ENCODE peak calls at places on chromosome 22, in ten cellular contexts. B is transverse colon, P is HCT116, J is breast epithelium, F is H1, A is GM23338, R is sigmoid colon, Z is spleen, E is HL-60, W is HepG2. X is an unnamed sample.

GRCh38 chr22:30047364-30047738 is 32.9 kb upstream of the HORMAD2 start:
- DNase-seq in B (no peak), F (no peak), A (peak; percentile 72), R (peak; percentile 13), W (no peak), J (no peak), Z (no peak), P (no peak), E (peak; percentile 57), X (no peak)

GRCh38 chr22:24175160-24175808 is 6.0 kb upstream of the SUSD2 start:
- DNase-seq in J (peak; percentile 61), B (peak; percentile 85), R (peak; percentile 94), F (peak; percentile 46), A (peak; percentile 91), W (peak; percentile 59), P (peak; percentile 31), Z (peak; percentile 93), E (peak; percentile 74), X (peak; percentile 83)

GRCh38 chr22:26624788-26625187 is 3.0 kb downstream of the CRYBA4 start:
- DNase-seq in J (no peak), B (no peak), F (no peak), E (no peak), W (no peak), R (no peak), P (no peak), Z (peak; percentile 57), A (no peak), X (no peak)

GRCh38 chr22:46828323-46829139 is 66.1 kb downstream of the TBC1D22A start:
- DNase-seq in A (no peak), F (no peak), Z (no peak), R (no peak), P (no peak), W (no peak), B (no peak), E (no peak), J (no peak), X (no peak)

GRCh38 chr22:26656896-26657851 is at the start of gene MIAT:
- DNase-seq in F (no peak), W (no peak), R (no peak), Z (peak; percentile 91), E (no peak), B (peak; percentile 64), A (peak; percentile 90), J (no peak), P (no peak), X (peak; percentile 40)

GRCh38 chr22:30046716-30047363 is 33.4 kb upstream of the HORMAD2 start:
- DNase-seq in P (no peak), J (no peak), A (no peak), Z (no peak), F (no peak), E (no peak), W (no peak), R (peak; percentile 55), B (no peak), X (no peak)

GRCh38 chr22:26585104-26585790 is 4.7 kb downstream of the TPST2 start:
- DNase-seq in A (no peak), R (peak; percentile 60), B (no peak), E (no peak), W (no peak), J (no peak), P (no peak), F (no peak), Z (peak; percentile 66), X (peak; percentile 45)

GRCh38 chr22:25939384-25939783 is 197.4 kb downstream of the MYO18B start:
- DNase-seq in R (no peak), A (no peak), Z (no peak), W (no peak), J (no peak), P (no peak), E (no peak), B (no peak), F (no peak), X (no peak)

GRCh38 chr22:35335468-35335867 is 35.8 kb downstream of the TOM1 start:
- DNase-seq in E (no peak), J (no peak), B (no peak), W (no peak), P (no peak), F (no peak), Z (no peak), R (no peak), A (no peak), X (no peak)

GRCh38 chr22:35335936-35336781 is 36.5 kb downstream of the TOM1 start:
- DNase-seq in B (no peak), F (no peak), P (no peak), J (no peak), A (no peak), W (no peak), E (no peak), Z (no peak), R (peak; percentile 56), X (peak; percentile 79)

GRCh38 chr22:35330258-35330861 is 30.7 kb downstream of the TOM1 start:
- DNase-seq in F (no peak), Z (peak; percentile 92), R (peak; percentile 98), B (peak; percentile 80), W (no peak), E (peak; percentile 95), A (no peak), J (no peak), P (no peak), X (peak; percentile 63)

GRCh38 chr22:35333220-35333619 is 33.5 kb downstream of the TOM1 start:
- DNase-seq in W (no peak), E (no peak), Z (no peak), A (no peak), P (no peak), J (no peak), R (no peak), B (no peak), F (no peak), X (no peak)

DNA sequence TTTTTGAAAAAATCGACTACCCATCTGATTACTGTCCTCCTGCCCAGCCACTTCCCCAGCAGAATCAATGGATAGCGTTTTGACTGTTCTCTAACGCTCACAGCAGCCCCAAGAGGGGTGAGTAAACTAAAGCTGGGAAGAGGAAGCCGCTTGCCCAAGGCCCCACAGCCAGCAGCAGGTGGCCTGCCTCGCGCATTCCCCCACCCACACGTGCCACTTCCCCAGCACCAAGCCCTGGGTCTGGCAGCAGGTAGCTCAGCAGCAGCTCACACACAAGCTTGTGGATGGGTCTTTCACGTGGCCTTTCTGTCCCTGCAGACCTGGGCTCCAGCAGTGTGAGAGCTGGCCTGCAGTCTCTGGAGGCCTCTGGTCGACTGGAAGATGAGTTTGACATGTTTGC is 34.3 kb downstream of the TOM1 start:
- DNase-seq in J (no peak), E (peak; percentile 91), F (no peak), P (no peak), R (no peak), A (no peak), Z (no peak), B (no peak), W (no peak), X (no peak)
- H3K27ac ChIP-seq in J (no peak overlapping the region), E (peak overlapping the region; percentile 52), F (no peak overlapping the region), P (no peak overlapping the region), R (no peak overlapping the region), A (no peak overlapping the region), Z (peak overlapping the region; percentile 28), B (no peak overlapping the region), W (no peak overlapping the region), X (no peak overlapping the region)

DNA sequence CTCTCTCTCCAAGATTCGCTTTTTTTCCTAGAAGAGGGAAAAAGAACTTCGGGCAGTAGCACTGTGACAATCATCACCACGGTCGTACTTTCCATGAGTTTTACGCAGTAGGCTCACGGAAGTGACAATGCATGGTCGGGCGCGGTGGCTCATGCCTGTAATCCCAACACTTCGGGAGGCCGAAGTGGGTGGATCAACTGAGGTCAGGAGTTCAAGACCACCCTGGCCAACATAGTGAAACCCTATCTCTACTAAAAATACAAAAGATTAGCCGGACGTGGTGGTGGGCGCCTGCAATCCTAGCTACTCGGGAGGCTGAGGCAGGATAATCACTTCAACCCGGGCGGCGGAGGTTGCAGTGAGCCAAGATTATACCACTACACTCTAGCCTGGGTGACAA is 23.4 kb downstream of the GRAP2 start:
- DNase-seq in R (no peak), Z (no peak), J (no peak), E (no peak), F (no peak), A (no peak), W (no peak), B (no peak), P (no peak), X (no peak)
- H3K4me3 ChIP-seq in R (no peak overlapping the region), Z (no peak overlapping the region), J (no peak overlapping the region), E (no peak overlapping the region), F (no peak overlapping the region), A (no peak overlapping the region), W (no peak overlapping the region), B (no peak overlapping the region), P (no peak overlapping the region), X (no peak overlapping the region)

GRCh38 chr22:41684194-41684593 is 4.5 kb downstream of the SNU13 start:
- DNase-seq in A (no peak), P (no peak), B (no peak), Z (no peak), R (no peak), W (no peak), E (no peak), J (no peak), F (no peak), X (no peak)

GRCh38 chr22:41681616-41682015 is 7.1 kb downstream of the SNU13 start:
- DNase-seq in E (no peak), A (no peak), Z (peak; percentile 60), J (no peak), P (no peak), B (no peak), F (no peak), R (peak; percentile 57), W (no peak), X (no peak)

GRCh38 chr22:41683616-41684015 is 5.1 kb downstream of the SNU13 start:
- DNase-seq in F (no peak), W (no peak), B (no peak), Z (no peak), P (no peak), J (no peak), R (no peak), E (no peak), A (no peak), X (no peak)

GRCh38 chr22:41683052-41683451 is 5.6 kb downstream of the SNU13 start:
- DNase-seq in E (no peak), R (peak; percentile 56), W (no peak), Z (peak; percentile 41), B (no peak), J (no peak), F (no peak), P (no peak), A (no peak), X (no peak)

GRCh38 chr22:41682033-41682807 is 6.4 kb downstream of the SNU13 start:
- DNase-seq in W (peak; percentile 80), A (peak; percentile 80), Z (peak; percentile 95), P (peak; percentile 73), B (peak; percentile 91), J (peak; percentile 83), F (no peak), R (peak; percentile 94), E (peak; percentile 85), X (peak; percentile 90)
- TF ChIP-seq POLR2AphosphoS5 in W (peak; percentile 91), A (peak; percentile 81), Z (peak; percentile 97), P (peak; percentile 77), B (peak; percentile 95), J (peak; percentile 87), F (peak; percentile 84), R (peak; percentile 98), E (peak; percentile 90), X (peak; percentile 93)

GRCh38 chr22:36470994-36471331 is 10.5 kb downstream of the TXN2 start:
- DNase-seq in W (no peak), F (no peak), P (no peak), J (no peak), B (no peak), E (no peak), R (peak; percentile 91), A (no peak), Z (no peak), X (no peak)

GRCh38 chr22:36470162-36470993 is 11.1 kb downstream of the TXN2 start:
- DNase-seq in B (peak; percentile 87), F (peak; percentile 65), J (peak; percentile 84), P (peak; percentile 60), A (peak; percentile 93), Z (peak; percentile 95), W (peak; percentile 76), E (peak; percentile 89), R (peak; percentile 95), X (peak; percentile 87)

GRCh38 chr22:36467946-36468345 is 13.5 kb downstream of the TXN2 start:
- DNase-seq in A (no peak), R (no peak), J (no peak), W (no peak), E (peak; percentile 91), F (no peak), B (no peak), Z (no peak), P (peak; percentile 58), X (no peak)

GRCh38 chr22:36467042-36467810 is 14.2 kb downstream of the TXN2 start:
- DNase-seq in J (no peak), A (no peak), W (no peak), E (no peak), B (no peak), P (peak; percentile 46), R (peak; percentile 89), F (no peak), Z (no peak), X (no peak)

GRCh38 chr22:36469094-36469710 is 12.2 kb downstream of the TXN2 start:
- DNase-seq in F (no peak), E (no peak), P (no peak), J (no peak), R (peak; percentile 87), W (no peak), A (no peak), Z (no peak), B (no peak), X (no peak)
- H3K27ac ChIP-seq in F (no peak overlapping the region), E (peak overlapping the region; percentile 2), P (no peak overlapping the region), J (peak overlapping the region; percentile 98), R (peak overlapping the region; percentile 92), W (no peak overlapping the region), A (no peak overlapping the region), Z (peak overlapping the region; percentile 57), B (peak overlapping the region; percentile 98), X (no peak overlapping the region)

X was measured in stomach.